ENCODE peak calls at places on chromosomes 1 and 21, in nine cellular contexts. One of them, this sample, is unnamed.

GRCh38 chr1:209613351-209614150 is 30.0 kb downstream of the CAMK1G start:
- DNase-seq in stimulated activated CD8-positive, alpha-beta memory T cell treated with anti-CD3 and anti-CD28 coated beads, Interleukin-15, amount 100 ng/mL, for 1 hour: no peak
- DNase-seq in AG10803: no peak
- DNase-seq in GM06990: no peak
- DNase-seq in H54: no peak
- DNase-seq in NCI-H1436: no peak
- DNase-seq in NCI-H446 treated with DMSO at 0.1 percent for 48 hours: no peak
- DNase-seq in RWPE1: no peak
- DNase-seq in mucosa of gallbladder: no peak
- DNase-seq in this sample: no peak

GRCh38 chr1:242405947-242406346 is 118.5 kb downstream of the PLD5 start:
- DNase-seq in stimulated activated CD8-positive, alpha-beta memory T cell treated with anti-CD3 and anti-CD28 coated beads, Interleukin-15, amount 100 ng/mL, for 1 hour: no peak
- DNase-seq in AG10803: no peak
- DNase-seq in GM06990: no peak
- DNase-seq in H54: no peak
- DNase-seq in NCI-H1436: no peak
- DNase-seq in NCI-H446 treated with DMSO at 0.1 percent for 48 hours: no peak
- DNase-seq in RWPE1: no peak
- DNase-seq in mucosa of gallbladder: no peak
- DNase-seq in this sample: no peak

GRCh38 chr1:12282142-12282541 is 52.3 kb downstream of the VPS13D start:
- DNase-seq in stimulated activated CD8-positive, alpha-beta memory T cell treated with anti-CD3 and anti-CD28 coated beads, Interleukin-15, amount 100 ng/mL, for 1 hour: no peak
- DNase-seq in AG10803: no peak
- DNase-seq in GM06990: no peak
- DNase-seq in H54: no peak
- DNase-seq in NCI-H1436: no peak
- DNase-seq in NCI-H446 treated with DMSO at 0.1 percent for 48 hours: no peak
- DNase-seq in RWPE1: no peak
- DNase-seq in mucosa of gallbladder: no peak
- DNase-seq in this sample: no peak

GRCh38 chr1:200979574-200980451 is 43.7 kb downstream of the KIF21B start:
- DNase-seq in stimulated activated CD8-positive, alpha-beta memory T cell treated with anti-CD3 and anti-CD28 coated beads, Interleukin-15, amount 100 ng/mL, for 1 hour: peak
- DNase-seq in AG10803: no peak
- DNase-seq in GM06990: peak
- DNase-seq in H54: peak
- DNase-seq in NCI-H1436: peak
- DNase-seq in NCI-H446 treated with DMSO at 0.1 percent for 48 hours: no peak
- DNase-seq in RWPE1: peak
- DNase-seq in mucosa of gallbladder: no peak
- DNase-seq in this sample: no peak

GRCh38 chr1:101496109-101496508 is 259.3 kb downstream of the S1PR1 start:
- DNase-seq in stimulated activated CD8-positive, alpha-beta memory T cell treated with anti-CD3 and anti-CD28 coated beads, Interleukin-15, amount 100 ng/mL, for 1 hour: no peak
- DNase-seq in AG10803: no peak
- DNase-seq in GM06990: no peak
- DNase-seq in H54: no peak
- DNase-seq in NCI-H1436: no peak
- DNase-seq in NCI-H446 treated with DMSO at 0.1 percent for 48 hours: no peak
- DNase-seq in RWPE1: no peak
- DNase-seq in mucosa of gallbladder: no peak
- DNase-seq in this sample: no peak

GRCh38 chr1:91806777-91807700 is 78.9 kb downstream of the TGFBR3 start:
- DNase-seq in stimulated activated CD8-positive, alpha-beta memory T cell treated with anti-CD3 and anti-CD28 coated beads, Interleukin-15, amount 100 ng/mL, for 1 hour: no peak
- DNase-seq in AG10803: peak
- DNase-seq in GM06990: no peak
- DNase-seq in H54: no peak
- DNase-seq in NCI-H1436: no peak
- DNase-seq in NCI-H446 treated with DMSO at 0.1 percent for 48 hours: no peak
- DNase-seq in RWPE1: no peak
- DNase-seq in mucosa of gallbladder: no peak
- DNase-seq in this sample: no peak

GRCh38 chr1:221863635-221864034 is 121.7 kb upstream of the DUSP10 start:
- DNase-seq in stimulated activated CD8-positive, alpha-beta memory T cell treated with anti-CD3 and anti-CD28 coated beads, Interleukin-15, amount 100 ng/mL, for 1 hour: no peak
- DNase-seq in AG10803: no peak
- DNase-seq in GM06990: no peak
- DNase-seq in H54: no peak
- DNase-seq in NCI-H1436: no peak
- DNase-seq in NCI-H446 treated with DMSO at 0.1 percent for 48 hours: no peak
- DNase-seq in RWPE1: no peak
- DNase-seq in mucosa of gallbladder: no peak
- DNase-seq in this sample: no peak

GRCh38 chr1:156949127-156949526 is 28.7 kb downstream of the LRRC71 start:
- DNase-seq in stimulated activated CD8-positive, alpha-beta memory T cell treated with anti-CD3 and anti-CD28 coated beads, Interleukin-15, amount 100 ng/mL, for 1 hour: no peak
- DNase-seq in AG10803: no peak
- DNase-seq in GM06990: no peak
- DNase-seq in H54: no peak
- DNase-seq in NCI-H1436: no peak
- DNase-seq in NCI-H446 treated with DMSO at 0.1 percent for 48 hours: no peak
- DNase-seq in RWPE1: no peak
- DNase-seq in mucosa of gallbladder: no peak
- DNase-seq in this sample: no peak

GRCh38 chr1:27099904-27100796 is 54.8 kb downstream of the SLC9A1 start:
- DNase-seq in stimulated activated CD8-positive, alpha-beta memory T cell treated with anti-CD3 and anti-CD28 coated beads, Interleukin-15, amount 100 ng/mL, for 1 hour: no peak
- DNase-seq in AG10803: peak
- DNase-seq in GM06990: no peak
- DNase-seq in H54: peak
- DNase-seq in NCI-H1436: peak
- DNase-seq in NCI-H446 treated with DMSO at 0.1 percent for 48 hours: no peak
- DNase-seq in RWPE1: peak
- DNase-seq in mucosa of gallbladder: no peak
- DNase-seq in this sample: peak

GRCh38 chr1:110525250-110525597 is 6.2 kb upstream of the KCNA10 start:
- DNase-seq in stimulated activated CD8-positive, alpha-beta memory T cell treated with anti-CD3 and anti-CD28 coated beads, Interleukin-15, amount 100 ng/mL, for 1 hour: no peak
- DNase-seq in AG10803: peak
- DNase-seq in GM06990: no peak
- DNase-seq in H54: peak
- DNase-seq in NCI-H1436: no peak
- DNase-seq in NCI-H446 treated with DMSO at 0.1 percent for 48 hours: no peak
- DNase-seq in RWPE1: peak
- DNase-seq in mucosa of gallbladder: no peak
- DNase-seq in this sample: no peak

GRCh38 chr1:47507921-47508894 is 70.4 kb downstream of the FOXD2 start:
- DNase-seq in stimulated activated CD8-positive, alpha-beta memory T cell treated with anti-CD3 and anti-CD28 coated beads, Interleukin-15, amount 100 ng/mL, for 1 hour: no peak
- DNase-seq in AG10803: no peak
- DNase-seq in GM06990: no peak
- DNase-seq in H54: no peak
- DNase-seq in NCI-H1436: no peak
- DNase-seq in NCI-H446 treated with DMSO at 0.1 percent for 48 hours: no peak
- DNase-seq in RWPE1: no peak
- DNase-seq in mucosa of gallbladder: no peak
- DNase-seq in this sample: no peak

GRCh38 chr1:233442392-233442791 is 114.9 kb downstream of the MAP3K21 start:
- DNase-seq in stimulated activated CD8-positive, alpha-beta memory T cell treated with anti-CD3 and anti-CD28 coated beads, Interleukin-15, amount 100 ng/mL, for 1 hour: no peak
- DNase-seq in AG10803: no peak
- DNase-seq in GM06990: no peak
- DNase-seq in H54: no peak
- DNase-seq in NCI-H1436: no peak
- DNase-seq in NCI-H446 treated with DMSO at 0.1 percent for 48 hours: no peak
- DNase-seq in RWPE1: no peak
- DNase-seq in mucosa of gallbladder: no peak
- DNase-seq in this sample: no peak

GRCh38 chr1:147539122-147539575 is 2.2 kb upstream of the BCL9 start:
- DNase-seq in stimulated activated CD8-positive, alpha-beta memory T cell treated with anti-CD3 and anti-CD28 coated beads, Interleukin-15, amount 100 ng/mL, for 1 hour: no peak
- DNase-seq in AG10803: peak
- DNase-seq in GM06990: no peak
- DNase-seq in H54: peak
- DNase-seq in NCI-H1436: no peak
- DNase-seq in NCI-H446 treated with DMSO at 0.1 percent for 48 hours: no peak
- DNase-seq in RWPE1: peak
- DNase-seq in mucosa of gallbladder: no peak
- DNase-seq in this sample: peak

GRCh38 chr1:30966690-30967369 is 58.3 kb upstream of the SDC3 start:
- DNase-seq in stimulated activated CD8-positive, alpha-beta memory T cell treated with anti-CD3 and anti-CD28 coated beads, Interleukin-15, amount 100 ng/mL, for 1 hour: no peak
- DNase-seq in AG10803: peak
- DNase-seq in GM06990: no peak
- DNase-seq in H54: peak
- DNase-seq in NCI-H1436: peak
- DNase-seq in NCI-H446 treated with DMSO at 0.1 percent for 48 hours: peak
- DNase-seq in RWPE1: peak
- DNase-seq in mucosa of gallbladder: no peak
- DNase-seq in this sample: peak

GRCh38 chr21:32844076-32844475 is 72.5 kb upstream of the PAXBP1 start:
- DNase-seq in stimulated activated CD8-positive, alpha-beta memory T cell treated with anti-CD3 and anti-CD28 coated beads, Interleukin-15, amount 100 ng/mL, for 1 hour: no peak
- DNase-seq in AG10803: peak
- DNase-seq in GM06990: no peak
- DNase-seq in H54: no peak
- DNase-seq in NCI-H1436: no peak
- DNase-seq in NCI-H446 treated with DMSO at 0.1 percent for 48 hours: no peak
- DNase-seq in RWPE1: no peak
- DNase-seq in mucosa of gallbladder: no peak
- DNase-seq in this sample: no peak